ENCODE peak calls at places on chromosomes 13 and 19, in nine cellular contexts. Y, L, U, D, W, J, C, F and A are unnamed samples.

GRCh38 chr19:1767464-1767933 is 14.2 kb downstream of the ONECUT3 start:
- DNase-seq in Y (no peak), L (no peak), U (peak), D (peak), W (peak), J (no peak), C (peak), F (peak), A (peak)

GRCh38 chr13:57552441-57552840 is 79.1 kb upstream of the PCDH17 start:
- DNase-seq in Y (no peak), L (no peak), U (no peak), D (no peak), W (no peak), J (no peak), C (no peak), F (no peak), A (no peak)

GRCh38 chr13:60369242-60369641 is 27.8 kb upstream of the TDRD3 start:
- DNase-seq in Y (no peak), L (no peak), U (no peak), D (no peak), W (no peak), J (peak), C (no peak), F (no peak), A (peak)

GRCh38 chr13:43193789-43194188 is 170.4 kb downstream of the DNAJC15 start:
- DNase-seq in Y (no peak), L (no peak), U (no peak), D (no peak), W (no peak), J (no peak), C (no peak), F (no peak), A (no peak)

GRCh38 chr13:32164622-32165268 is 133.2 kb downstream of the FRY start:
- DNase-seq in Y (no peak), L (no peak), U (peak), D (peak), W (peak), J (peak), C (no peak), F (peak), A (peak)

GRCh38 chr19:8085606-8086464 is 33.3 kb downstream of the CCL25 start:
- DNase-seq in Y (no peak), L (no peak), U (no peak), D (peak), W (no peak), J (no peak), C (no peak), F (peak), A (peak)

GRCh38 chr19:51777570-51778460 is 16.8 kb downstream of the FPR2 start:
- DNase-seq in Y (peak), L (peak), U (peak), D (peak), W (peak), J (peak), C (peak), F (peak), A (peak)

GRCh38 chr13:43783820-43784219 is 3.0 kb downstream of the ENOX1 start:
- DNase-seq in Y (no peak), L (no peak), U (peak), D (no peak), W (peak), J (peak), C (no peak), F (no peak), A (peak)

GRCh38 chr19:51799311-51799997 is 4.5 kb downstream of the FPR3 start:
- DNase-seq in Y (peak), L (peak), U (peak), D (no peak), W (peak), J (peak), C (no peak), F (no peak), A (peak)

GRCh38 chr13:44259045-44260042 is 114.3 kb upstream of the SERP2 start:
- DNase-seq in Y (no peak), L (no peak), U (peak), D (peak), W (peak), J (peak), C (peak), F (no peak), A (peak)

GRCh38 chr19:41626877-41627276 is at the start of gene CEACAM4:
- DNase-seq in Y (no peak), L (no peak), U (no peak), D (no peak), W (no peak), J (no peak), C (no peak), F (no peak), A (no peak)

GRCh38 chr13:112958127-112958989 is 10.7 kb upstream of the MCF2L start:
- DNase-seq in Y (no peak), L (no peak), U (no peak), D (no peak), W (no peak), J (no peak), C (no peak), F (no peak), A (peak)

GRCh38 chr13:98050041-98050466 is 92.8 kb upstream of the FARP1 start:
- DNase-seq in Y (no peak), L (no peak), U (no peak), D (no peak), W (peak), J (peak), C (no peak), F (no peak), A (peak)

GRCh38 chr19:16301999-16302694 is 22.5 kb upstream of the KLF2 start:
- DNase-seq in Y (no peak), L (no peak), U (no peak), D (no peak), W (peak), J (peak), C (no peak), F (no peak), A (peak)

GRCh38 chr19:11013771-11014170 is 52.9 kb downstream of the SMARCA4 start:
- DNase-seq in Y (no peak), L (no peak), U (no peak), D (no peak), W (no peak), J (no peak), C (no peak), F (no peak), A (no peak)

GRCh38 chr19:40280608-40281221 is 4.4 kb downstream of the AKT2 start:
- DNase-seq in Y (no peak), L (no peak), U (no peak), D (no peak), W (no peak), J (no peak), C (no peak), F (no peak), A (no peak)